ENCODE peak calls at places on chromosomes 7 and 10, in six cellular contexts. N is mammary epithelial cell, C is hepatocyte, J is neural progenitor cell, T is IMR-90, D is adrenal gland. W is an unnamed sample.

GRCh38 chr7:22732556-22733126 is 5.6 kb downstream of the IL6 start:
- DNase-seq in C (no peak), J (no peak), N (peak; percentile 60), D (no peak), T (peak; percentile 45), W (no peak)

GRCh38 chr10:62047960-62048383 is 146.5 kb downstream of the ARID5B start:
- DNase-seq in T (no peak), D (no peak), C (peak; percentile 30), J (no peak), N (peak; percentile 68), W (no peak)

GRCh38 chr10:15719899-15720634 is at the start of gene ITGA8:
- DNase-seq in T (no peak), N (no peak), C (peak; percentile 71), J (peak; percentile 73), D (peak; percentile 37), W (peak; percentile 61)

GRCh38 chr10:3222068-3222467 is 49.5 kb upstream of the PITRM1 start:
- DNase-seq in T (no peak), N (no peak), C (no peak), J (peak; percentile 34), D (no peak), W (no peak)

GRCh38 chr10:100551733-100552132 is 16.0 kb downstream of the HIF1AN start:
- DNase-seq in N (no peak), D (no peak), T (no peak), J (no peak), C (no peak), W (no peak)

GRCh38 chr10:11533328-11533781 is 78.1 kb downstream of the USP6NL start:
- DNase-seq in N (peak; percentile 38), D (no peak), J (peak; percentile 34), C (peak; percentile 24), T (peak; percentile 33), W (no peak)

GRCh38 chr7:38102486-38102885 is 75.6 kb upstream of the STARD3NL start:
- DNase-seq in D (no peak), C (no peak), J (no peak), T (peak; percentile 1), N (no peak), W (no peak)

GRCh38 chr7:147535619-147536200 is 1054.9 kb upstream of the C7orf33 start:
- DNase-seq in T (peak; percentile 69), D (no peak), C (peak; percentile 13), N (peak; percentile 8), J (no peak), W (no peak)

DNA sequence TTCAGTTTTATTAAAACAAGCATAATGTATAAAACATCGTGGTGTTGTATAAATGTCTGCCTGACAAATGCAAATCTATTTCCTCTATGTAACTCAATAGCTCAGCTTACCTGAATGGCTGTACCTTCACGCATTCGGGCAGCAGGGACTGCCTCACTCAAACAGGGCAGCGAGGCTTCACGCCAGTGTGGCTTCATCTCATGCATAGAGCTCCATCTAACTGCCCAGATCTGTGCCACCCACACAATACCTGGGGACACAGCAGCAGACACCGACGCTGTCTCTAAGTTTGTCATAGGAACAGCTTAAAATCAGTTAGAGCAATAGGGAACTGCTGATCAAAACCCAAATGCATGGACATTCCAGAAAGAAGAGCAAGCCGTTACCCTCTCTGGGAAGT is 182.8 kb upstream of the ANKRD30A start:
- DNase-seq in T (no peak), N (no peak), J (no peak), D (no peak), C (no peak), W (no peak)
- H3K9me3 ChIP-seq in T (peaks cover 6% of the 10 kb centered on the region), N (peaks cover 3% of the 10 kb centered on the region), J (peaks cover 1% of the 10 kb centered on the region), D (no peaks in the 10 kb centered on the region), C (no peaks in the 10 kb centered on the region), W (peaks cover 34% of the 10 kb centered on the region)

GRCh38 chr10:94639902-94640301 is 43.6 kb upstream of the CYP2C18 start:
- DNase-seq in N (no peak), C (no peak), J (no peak), D (no peak), T (no peak), W (no peak)
- TF ChIP-seq CTCF in N (no peak), C (no peak), J (no peak), D (no peak), T (no peak), W (no peak)

DNA sequence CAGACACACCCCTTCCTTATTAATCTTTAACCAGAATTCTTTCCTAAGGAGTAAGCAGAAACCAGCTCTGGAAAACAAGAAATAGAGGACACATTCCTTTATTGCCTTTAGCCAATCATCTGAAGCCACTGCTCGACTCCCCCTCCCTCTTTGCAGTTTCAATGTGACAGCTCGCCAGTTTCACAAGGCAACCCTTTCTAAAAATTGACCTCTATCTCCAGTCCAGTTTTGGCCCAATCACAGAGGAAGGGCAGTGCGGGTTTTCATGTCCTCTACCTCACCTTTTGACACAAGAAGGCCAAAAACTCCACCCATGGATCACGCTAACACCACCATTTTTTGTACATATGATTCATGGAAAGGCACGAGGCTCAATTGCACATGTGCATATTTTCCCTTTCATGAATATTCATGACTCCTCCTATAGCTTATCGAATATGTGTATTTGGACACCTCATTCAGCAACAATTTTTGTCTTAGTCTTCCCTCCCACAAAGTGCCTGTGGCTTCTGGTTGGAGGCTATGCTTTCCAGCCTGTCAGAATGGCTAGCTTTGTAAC is 24.3 kb downstream of the IFIT3 start:
- DNase-seq in D (peak; percentile 71), J (no peak), T (peak; percentile 98), N (peak; percentile 74), C (peak; percentile 83), W (no peak)
- H3K4me3 ChIP-seq in D (no peak overlapping the region), J (no peak overlapping the region), T (peak overlapping the region; percentile 31), N (no peak overlapping the region), C (no peak overlapping the region), W (no peak overlapping the region)

GRCh38 chr10:129756912-129757861 is 206.9 kb downstream of the EBF3 start:
- DNase-seq in N (peak; percentile 14), D (no peak), T (no peak), J (no peak), C (no peak), W (no peak)

GRCh38 chr10:129760003-129760315 is 204.1 kb downstream of the EBF3 start:
- DNase-seq in J (no peak), N (no peak), C (no peak), T (no peak), D (no peak), W (no peak)

GRCh38 chr10:129758591-129759021 is 205.5 kb downstream of the EBF3 start:
- DNase-seq in C (no peak), J (no peak), N (no peak), T (no peak), D (no peak), W (no peak)

GRCh38 chr10:129759214-129760002 is 204.7 kb downstream of the EBF3 start:
- DNase-seq in N (no peak), T (no peak), D (no peak), J (no peak), C (no peak), W (no peak)

GRCh38 chr10:129758180-129758579 is 205.9 kb downstream of the EBF3 start:
- DNase-seq in J (no peak), D (no peak), N (no peak), C (no peak), T (no peak), W (no peak)
- H3K9me3 ChIP-seq in J (no peaks in the 10 kb centered on the region), D (no peaks in the 10 kb centered on the region), N (peaks cover 39% of the 10 kb centered on the region), C (no peaks in the 10 kb centered on the region), T (peaks cover 12% of the 10 kb centered on the region), W (peaks cover 7% of the 10 kb centered on the region)

DNA sequence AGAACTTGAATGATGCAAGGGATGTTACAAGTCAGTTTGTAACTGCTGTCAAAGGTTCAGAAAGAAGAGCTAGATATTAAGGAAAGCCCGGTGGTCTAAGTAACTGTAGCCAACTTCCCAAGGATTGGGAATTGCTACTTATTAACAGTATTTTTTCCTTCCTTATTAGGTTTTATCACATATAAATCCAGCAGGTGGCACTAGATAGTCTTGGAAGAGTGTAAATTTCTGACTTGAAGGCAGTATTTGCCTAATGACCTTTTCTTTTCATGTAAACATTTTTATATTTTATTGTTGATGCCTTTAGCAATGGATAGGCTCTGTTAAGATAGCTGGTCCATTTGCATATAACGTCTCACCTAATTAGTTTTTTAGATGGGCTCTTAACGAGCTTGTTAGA is 51.2 kb downstream of the ANLN start:
- DNase-seq in T (peak; percentile 46), C (peak; percentile 54), N (peak; percentile 6), J (peak; percentile 54), D (no peak), W (no peak)
- TF ChIP-seq CTCF in T (peak; percentile 56), C (peak; percentile 55), N (peak; percentile 50), J (peak; percentile 55), D (peak; percentile 22), W (no peak)

GRCh38 chr7:47671358-47671757 is 89.4 kb upstream of the TNS3 start:
- DNase-seq in C (no peak), T (no peak), N (no peak), J (no peak), D (no peak), W (no peak)

GRCh38 chr7:47670738-47671137 is 88.8 kb upstream of the TNS3 start:
- DNase-seq in T (no peak), N (no peak), D (no peak), C (no peak), J (no peak), W (peak; percentile 43)

GRCh38 chr7:47672267-47672920 is 90.5 kb upstream of the TNS3 start:
- DNase-seq in J (no peak), N (no peak), D (no peak), T (no peak), C (no peak), W (no peak)

GRCh38 chr7:47666164-47666862 is 84.4 kb upstream of the TNS3 start:
- DNase-seq in T (peak; percentile 75), N (no peak), J (no peak), D (no peak), C (no peak), W (no peak)

GRCh38 chr7:47669178-47669878 is 87.4 kb upstream of the TNS3 start:
- DNase-seq in T (peak; percentile 96), C (peak; percentile 77), J (no peak), D (peak; percentile 89), N (peak; percentile 65), W (peak; percentile 45)
- H3K4me3 ChIP-seq in T (no peak overlapping the region), C (no peak overlapping the region), J (no peak overlapping the region), D (no peak overlapping the region), N (no peak overlapping the region), W (no peak overlapping the region)

GRCh38 chr7:47819054-47819920 is 129.0 kb downstream of the PKD1L1 start:
- DNase-seq in T (peak; percentile 82), C (peak; percentile 83), J (peak; percentile 71), D (peak; percentile 75), N (peak; percentile 46), W (peak; percentile 70)
- H3K9me3 ChIP-seq in T (no peaks in the 10 kb centered on the region), C (no peaks in the 10 kb centered on the region), J (no peaks in the 10 kb centered on the region), D (no peaks in the 10 kb centered on the region), N (no peaks in the 10 kb centered on the region), W (no peaks in the 10 kb centered on the region)